ENCODE peak calls at places on chromosomes 4 and X, in eight cellular contexts. One of them, this sample, is unnamed.

GRCh38 chr4:95165926-95166524 is 382.7 kb downstream of the UNC5C start:
- DNase-seq in fibroblast of pulmonary artery: peak
- DNase-seq in CD8-positive, alpha-beta T cell: no peak
- DNase-seq in fibroblast of the aortic adventitia: peak
- DNase-seq in upper lobe of right lung: no peak
- DNase-seq in lower lobe of right lung: no peak
- DNase-seq in K562: peak
- DNase-seq in AG10803: peak
- DNase-seq in this sample: peak

GRCh38 chr4:75702919-75703411 is 21.4 kb upstream of the USO1 start:
- DNase-seq in fibroblast of the aortic adventitia: no peak
- DNase-seq in upper lobe of right lung: no peak
- DNase-seq in fibroblast of pulmonary artery: no peak
- DNase-seq in AG10803: no peak
- DNase-seq in lower lobe of right lung: no peak
- DNase-seq in CD8-positive, alpha-beta T cell: no peak
- DNase-seq in K562: no peak
- DNase-seq in this sample: no peak

GRCh38 chr4:130825283-130825682 is 1729.3 kb downstream of the C4orf33 start:
- DNase-seq in AG10803: no peak
- DNase-seq in lower lobe of right lung: no peak
- DNase-seq in upper lobe of right lung: no peak
- DNase-seq in CD8-positive, alpha-beta T cell: no peak
- DNase-seq in fibroblast of the aortic adventitia: peak
- DNase-seq in fibroblast of pulmonary artery: no peak
- DNase-seq in K562: no peak
- DNase-seq in this sample: no peak

GRCh38 chrX:38409289-38409688 is 56.9 kb downstream of the OTC start:
- DNase-seq in CD8-positive, alpha-beta T cell: no peak
- DNase-seq in fibroblast of the aortic adventitia: no peak
- DNase-seq in upper lobe of right lung: no peak
- DNase-seq in fibroblast of pulmonary artery: no peak
- DNase-seq in AG10803: no peak
- DNase-seq in lower lobe of right lung: no peak
- DNase-seq in K562: no peak
- DNase-seq in this sample: no peak

GRCh38 chr4:146132445-146132844 is 43.1 kb upstream of the LSM6 start:
- DNase-seq in lower lobe of right lung: no peak
- DNase-seq in fibroblast of the aortic adventitia: no peak
- DNase-seq in fibroblast of pulmonary artery: no peak
- DNase-seq in upper lobe of right lung: no peak
- DNase-seq in CD8-positive, alpha-beta T cell: no peak
- DNase-seq in K562: no peak
- DNase-seq in AG10803: no peak
- DNase-seq in this sample: no peak

GRCh38 chr4:55547461-55547770 is 707 bp upstream of the CLOCK start:
- DNase-seq in K562: no peak
- DNase-seq in CD8-positive, alpha-beta T cell: no peak
- DNase-seq in upper lobe of right lung: peak
- DNase-seq in AG10803: no peak
- DNase-seq in fibroblast of the aortic adventitia: no peak
- DNase-seq in fibroblast of pulmonary artery: no peak
- DNase-seq in lower lobe of right lung: no peak
- DNase-seq in this sample: no peak

GRCh38 chr4:122329876-122330595 is 48.8 kb upstream of the ADAD1 start:
- DNase-seq in upper lobe of right lung: no peak
- DNase-seq in CD8-positive, alpha-beta T cell: no peak
- DNase-seq in K562: no peak
- DNase-seq in AG10803: peak
- DNase-seq in fibroblast of pulmonary artery: peak
- DNase-seq in lower lobe of right lung: no peak
- DNase-seq in fibroblast of the aortic adventitia: peak
- DNase-seq in this sample: no peak

GRCh38 chrX:45009371-45010000 is 136.5 kb downstream of the KDM6A start:
- DNase-seq in fibroblast of the aortic adventitia: peak
- DNase-seq in fibroblast of pulmonary artery: peak
- DNase-seq in K562: no peak
- DNase-seq in CD8-positive, alpha-beta T cell: no peak
- DNase-seq in lower lobe of right lung: no peak
- DNase-seq in AG10803: peak
- DNase-seq in upper lobe of right lung: no peak
- DNase-seq in this sample: no peak

GRCh38 chrX:5051831-5052491 is 1176.7 kb downstream of the NLGN4X start:
- DNase-seq in AG10803: peak
- DNase-seq in fibroblast of pulmonary artery: peak
- DNase-seq in lower lobe of right lung: peak
- DNase-seq in CD8-positive, alpha-beta T cell: no peak
- DNase-seq in K562: no peak
- DNase-seq in fibroblast of the aortic adventitia: no peak
- DNase-seq in upper lobe of right lung: no peak
- DNase-seq in this sample: no peak

GRCh38 chr4:11954093-11954492 is 525.4 kb upstream of the HS3ST1 start:
- DNase-seq in upper lobe of right lung: no peak
- DNase-seq in fibroblast of the aortic adventitia: peak
- DNase-seq in CD8-positive, alpha-beta T cell: no peak
- DNase-seq in K562: no peak
- DNase-seq in fibroblast of pulmonary artery: peak
- DNase-seq in lower lobe of right lung: no peak
- DNase-seq in AG10803: no peak
- DNase-seq in this sample: no peak

GRCh38 chr4:54695359-54696149 is 37.8 kb downstream of the KIT start:
- DNase-seq in fibroblast of the aortic adventitia: peak
- DNase-seq in upper lobe of right lung: no peak
- DNase-seq in AG10803: no peak
- DNase-seq in CD8-positive, alpha-beta T cell: no peak
- DNase-seq in K562: no peak
- DNase-seq in fibroblast of pulmonary artery: no peak
- DNase-seq in lower lobe of right lung: no peak
- DNase-seq in this sample: no peak

GRCh38 chrX:63835361-63835760 is 50.3 kb upstream of the ARHGEF9 start:
- DNase-seq in fibroblast of the aortic adventitia: no peak
- DNase-seq in upper lobe of right lung: no peak
- DNase-seq in fibroblast of pulmonary artery: no peak
- DNase-seq in CD8-positive, alpha-beta T cell: no peak
- DNase-seq in K562: no peak
- DNase-seq in AG10803: no peak
- DNase-seq in lower lobe of right lung: no peak
- DNase-seq in this sample: no peak

GRCh38 chrX:148600131-148600530 is 99.7 kb downstream of the AFF2 start:
- DNase-seq in lower lobe of right lung: no peak
- DNase-seq in CD8-positive, alpha-beta T cell: no peak
- DNase-seq in K562: no peak
- DNase-seq in AG10803: no peak
- DNase-seq in upper lobe of right lung: no peak
- DNase-seq in fibroblast of the aortic adventitia: no peak
- DNase-seq in fibroblast of pulmonary artery: no peak
- DNase-seq in this sample: no peak

GRCh38 chrX:42384956-42385355 is 393.0 kb downstream of the PPP1R2C start:
- DNase-seq in fibroblast of pulmonary artery: no peak
- DNase-seq in CD8-positive, alpha-beta T cell: no peak
- DNase-seq in fibroblast of the aortic adventitia: no peak
- DNase-seq in K562: no peak
- DNase-seq in upper lobe of right lung: no peak
- DNase-seq in lower lobe of right lung: no peak
- DNase-seq in AG10803: no peak
- DNase-seq in this sample: no peak

GRCh38 chr4:8113611-8114343 is 44.8 kb downstream of the ABLIM2 start:
- DNase-seq in CD8-positive, alpha-beta T cell: no peak
- DNase-seq in fibroblast of pulmonary artery: no peak
- DNase-seq in fibroblast of the aortic adventitia: no peak
- DNase-seq in AG10803: no peak
- DNase-seq in K562: no peak
- DNase-seq in lower lobe of right lung: no peak
- DNase-seq in upper lobe of right lung: no peak
- DNase-seq in this sample: no peak

GRCh38 chr4:183870997-183871396 is 34.1 kb upstream of the STOX2 start:
- DNase-seq in fibroblast of pulmonary artery: no peak
- DNase-seq in upper lobe of right lung: no peak
- DNase-seq in fibroblast of the aortic adventitia: no peak
- DNase-seq in AG10803: no peak
- DNase-seq in lower lobe of right lung: no peak
- DNase-seq in K562: no peak
- DNase-seq in CD8-positive, alpha-beta T cell: no peak
- DNase-seq in this sample: no peak
- TF ChIP-seq CTCF in fibroblast of pulmonary artery: no peak
- TF ChIP-seq CTCF in upper lobe of right lung: no peak
- TF ChIP-seq CTCF in fibroblast of the aortic adventitia: no peak
- TF ChIP-seq CTCF in AG10803: no peak
- TF ChIP-seq CTCF in lower lobe of right lung: no peak
- TF ChIP-seq CTCF in K562: no peak
- TF ChIP-seq CTCF in CD8-positive, alpha-beta T cell: no peak
- TF ChIP-seq CTCF in this sample: no peak

GRCh38 chrX:112841820-112842157 is 1.2 kb upstream of the AMOT start:
- DNase-seq in fibroblast of the aortic adventitia: no peak
- DNase-seq in CD8-positive, alpha-beta T cell: no peak
- DNase-seq in AG10803: no peak
- DNase-seq in K562: no peak
- DNase-seq in fibroblast of pulmonary artery: no peak
- DNase-seq in upper lobe of right lung: no peak
- DNase-seq in lower lobe of right lung: no peak
- DNase-seq in this sample: no peak
- H3K4me3 ChIP-seq in fibroblast of the aortic adventitia: peak
- H3K4me3 ChIP-seq in CD8-positive, alpha-beta T cell: peak
- H3K4me3 ChIP-seq in AG10803: peak
- H3K4me3 ChIP-seq in K562: no peak
- H3K4me3 ChIP-seq in fibroblast of pulmonary artery: peak
- H3K4me3 ChIP-seq in upper lobe of right lung: peak
- H3K4me3 ChIP-seq in lower lobe of right lung: peak
- H3K4me3 ChIP-seq in this sample: peak

DNA sequence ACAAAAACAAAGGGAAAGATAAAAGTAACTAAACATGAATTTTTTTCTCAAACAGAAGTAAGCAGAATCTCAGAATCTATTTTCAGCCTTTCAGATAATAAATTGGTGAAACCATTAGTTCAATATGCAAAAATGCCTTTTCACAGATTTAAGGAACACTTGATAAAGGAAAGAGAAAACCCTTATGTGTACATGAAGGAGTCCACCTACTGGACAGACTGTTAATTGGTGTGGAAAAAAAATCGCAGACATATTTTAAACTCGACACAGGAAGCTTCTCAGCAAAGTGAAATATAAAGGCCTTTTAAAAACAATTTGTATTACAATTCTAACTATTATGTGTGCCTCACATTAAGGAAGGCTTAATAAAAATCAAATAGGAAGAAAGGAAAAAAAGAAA is 22.3 kb downstream of the COX7B2 start:
- DNase-seq in CD8-positive, alpha-beta T cell: no peak
- DNase-seq in fibroblast of pulmonary artery: peak
- DNase-seq in AG10803: no peak
- DNase-seq in K562: no peak
- DNase-seq in lower lobe of right lung: no peak
- DNase-seq in upper lobe of right lung: no peak
- DNase-seq in fibroblast of the aortic adventitia: peak
- DNase-seq in this sample: no peak
- TF ChIP-seq CTCF in CD8-positive, alpha-beta T cell: no peak
- TF ChIP-seq CTCF in fibroblast of pulmonary artery: peak
- TF ChIP-seq CTCF in AG10803: no peak
- TF ChIP-seq CTCF in K562: no peak
- TF ChIP-seq CTCF in lower lobe of right lung: no peak
- TF ChIP-seq CTCF in upper lobe of right lung: no peak
- TF ChIP-seq CTCF in fibroblast of the aortic adventitia: peak
- TF ChIP-seq CTCF in this sample: peak

GRCh38 chr4:36241771-36242170 is 2.5 kb downstream of the ARAP2 start:
- DNase-seq in lower lobe of right lung: no peak
- DNase-seq in upper lobe of right lung: no peak
- DNase-seq in K562: no peak
- DNase-seq in fibroblast of the aortic adventitia: no peak
- DNase-seq in fibroblast of pulmonary artery: no peak
- DNase-seq in AG10803: no peak
- DNase-seq in CD8-positive, alpha-beta T cell: no peak
- DNase-seq in this sample: no peak
- H3K4me3 ChIP-seq in lower lobe of right lung: peak
- H3K4me3 ChIP-seq in upper lobe of right lung: peak
- H3K4me3 ChIP-seq in K562: no peak
- H3K4me3 ChIP-seq in fibroblast of the aortic adventitia: no peak
- H3K4me3 ChIP-seq in fibroblast of pulmonary artery: no peak
- H3K4me3 ChIP-seq in AG10803: no peak
- H3K4me3 ChIP-seq in CD8-positive, alpha-beta T cell: peak
- H3K4me3 ChIP-seq in this sample: no peak

GRCh38 chr4:25993564-25994185 is 79.7 kb downstream of the SMIM20 start:
- DNase-seq in lower lobe of right lung: no peak
- DNase-seq in upper lobe of right lung: no peak
- DNase-seq in fibroblast of the aortic adventitia: peak
- DNase-seq in fibroblast of pulmonary artery: peak
- DNase-seq in CD8-positive, alpha-beta T cell: no peak
- DNase-seq in K562: peak
- DNase-seq in AG10803: no peak
- DNase-seq in this sample: peak
- TF ChIP-seq CTCF in lower lobe of right lung: no peak
- TF ChIP-seq CTCF in upper lobe of right lung: peak
- TF ChIP-seq CTCF in fibroblast of the aortic adventitia: peak
- TF ChIP-seq CTCF in fibroblast of pulmonary artery: peak
- TF ChIP-seq CTCF in CD8-positive, alpha-beta T cell: no peak
- TF ChIP-seq CTCF in K562: peak
- TF ChIP-seq CTCF in AG10803: peak
- TF ChIP-seq CTCF in this sample: peak

DNA sequence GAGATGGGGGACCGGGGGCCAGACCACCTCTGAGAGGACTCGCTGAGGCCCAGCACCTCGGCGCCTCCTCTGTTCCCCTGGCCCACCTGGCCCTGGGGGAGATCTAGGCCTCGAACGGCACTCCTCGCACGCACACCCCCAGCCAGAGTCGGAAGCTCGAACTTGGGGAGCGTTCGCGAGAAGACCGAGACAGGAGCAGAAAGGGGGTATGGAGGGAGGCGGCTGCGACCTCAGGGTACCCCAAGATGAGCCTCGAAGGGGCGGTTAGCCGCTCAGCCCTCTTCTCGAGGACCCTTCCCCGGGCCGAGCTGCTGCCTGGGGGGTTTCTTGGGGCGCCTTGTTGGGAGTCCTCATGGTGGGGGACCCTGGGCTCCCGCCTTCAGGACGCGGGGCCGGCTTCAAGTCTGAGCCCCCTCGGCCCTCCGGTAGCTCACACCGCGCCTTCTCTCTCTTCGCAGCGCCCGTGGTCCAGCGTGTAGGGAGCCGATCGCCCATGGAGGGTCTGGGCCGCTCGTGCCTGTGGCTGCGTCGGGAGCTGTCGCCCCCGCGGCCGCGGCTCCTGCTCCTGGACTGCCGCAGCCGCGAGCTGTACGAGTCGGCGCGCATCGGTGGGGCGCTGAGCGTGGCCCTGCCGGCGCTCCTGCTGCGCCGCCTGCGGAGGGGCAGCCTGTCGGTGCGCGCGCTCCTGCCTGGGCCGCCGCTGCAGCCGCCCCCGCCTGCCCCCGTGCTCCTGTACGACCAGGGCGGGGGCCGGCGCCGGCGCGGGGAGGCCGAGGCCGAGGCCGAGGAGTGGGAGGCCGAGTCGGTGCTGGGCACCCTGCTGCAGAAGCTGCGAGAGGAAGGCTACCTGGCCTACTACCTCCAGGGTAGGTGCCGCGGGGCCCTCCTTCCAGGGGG is 706 bp downstream of the DUSP9 start:
- DNase-seq in AG10803: no peak
- DNase-seq in CD8-positive, alpha-beta T cell: no peak
- DNase-seq in fibroblast of pulmonary artery: no peak
- DNase-seq in fibroblast of the aortic adventitia: no peak
- DNase-seq in lower lobe of right lung: peak
- DNase-seq in K562: no peak
- DNase-seq in upper lobe of right lung: no peak
- DNase-seq in this sample: no peak
- H3K4me3 ChIP-seq in AG10803: no peak
- H3K4me3 ChIP-seq in CD8-positive, alpha-beta T cell: no peak
- H3K4me3 ChIP-seq in fibroblast of pulmonary artery: no peak
- H3K4me3 ChIP-seq in fibroblast of the aortic adventitia: no peak
- H3K4me3 ChIP-seq in lower lobe of right lung: peak
- H3K4me3 ChIP-seq in K562: peak
- H3K4me3 ChIP-seq in upper lobe of right lung: no peak
- H3K4me3 ChIP-seq in this sample: no peak